ENCODE peak calls at places on chromosomes 13 and 19, in four cellular contexts. Q is astrocyte of the cerebellum; X is activated CD4-positive, alpha-beta T cell treated with anti-CD3 and anti-CD28 coated beads, Interleukin-2, amount 50 U/mL, for 4 hours; P is A549. V is an unnamed sample.
A peak's percentile ranks its signal among the peaks of the same experiment; 100 is the strongest.

GRCh38 chr19:57803594-57804325 is 11.0 kb downstream of the ZNF552 start:
- DNase-seq in Q (peak; percentile 97), X (no peak), P (no peak), V (peak; percentile 64)

GRCh38 chr19:18733196-18733647 is 49.7 kb downstream of the CRTC1 start:
- DNase-seq in Q (peak; percentile 34), X (no peak), P (no peak), V (no peak)

GRCh38 chr19:53463263-53463662 is 4.3 kb upstream of the ZNF813 start:
- DNase-seq in Q (no peak), X (no peak), P (no peak), V (no peak)

GRCh38 chr13:98546402-98546801 is 30.5 kb downstream of the STK24 start:
- DNase-seq in Q (no peak), X (no peak), P (no peak), V (no peak)

GRCh38 chr19:47176627-47177090 is 46.0 kb downstream of the SAE1 start:
- DNase-seq in Q (peak; percentile 89), X (peak; percentile 26), P (no peak), V (no peak)

GRCh38 chr19:29962777-29963176 is 20.7 kb downstream of the URI1 start:
- DNase-seq in Q (no peak), X (no peak), P (no peak), V (no peak)

GRCh38 chr19:10667867-10668266 is 13.7 kb downstream of the ILF3 start:
- DNase-seq in Q (no peak), X (no peak), P (no peak), V (no peak)

GRCh38 chr13:91714726-91715334 is 316.4 kb downstream of the GPC5 start:
- DNase-seq in Q (no peak), X (no peak), P (no peak), V (no peak)

GRCh38 chr13:27928353-27928804 is 8.6 kb downstream of the PDX1 start:
- DNase-seq in Q (no peak), X (no peak), P (no peak), V (no peak)

GRCh38 chr19:49807174-49807830 is 5.8 kb downstream of the FUZ start:
- DNase-seq in Q (no peak), X (no peak), P (no peak), V (no peak)

GRCh38 chr13:71801781-71802180 is 65.2 kb downstream of the DACH1 start:
- DNase-seq in Q (no peak), X (no peak), P (no peak), V (no peak)

GRCh38 chr13:90746230-90746629 is 601.3 kb upstream of the MIR17HG start:
- DNase-seq in Q (no peak), X (no peak), P (no peak), V (no peak)

GRCh38 chr19:19860756-19861390 is 4.8 kb upstream of the ZNF253 start:
- DNase-seq in Q (no peak), X (no peak), P (no peak), V (no peak)

GRCh38 chr13:101626925-101627555 is 174.6 kb downstream of the ITGBL1 start:
- DNase-seq in Q (no peak), X (no peak), P (no peak), V (no peak)

GRCh38 chr19:31285744-31286143 is 63.5 kb downstream of the TSHZ3 start:
- DNase-seq in Q (peak; percentile 16), X (no peak), P (no peak), V (no peak)

GRCh38 chr13:95120650-95121049 is 180.6 kb downstream of the ABCC4 start:
- DNase-seq in Q (no peak), X (no peak), P (no peak), V (no peak)

GRCh38 chr13:29595380-29596063 is at the start of gene SLC7A1:
- DNase-seq in Q (peak; percentile 53), X (peak; percentile 76), P (peak; percentile 73), V (peak; percentile 70)

GRCh38 chr13:71912524-71912923 is 45.5 kb upstream of the DACH1 start:
- DNase-seq in Q (peak; percentile 62), X (no peak), P (no peak), V (no peak)

GRCh38 chr19:29858000-29858596 is 46.3 kb downstream of the CCNE1 start:
- DNase-seq in Q (no peak), X (no peak), P (peak; percentile 63), V (peak; percentile 65)

GRCh38 chr19:54995561-54995960 is 29.4 kb downstream of the NLRP2 start:
- DNase-seq in Q (no peak), X (no peak), P (no peak), V (no peak)

GRCh38 chr13:50208826-50209335 is 193.6 kb downstream of the KCNRG start:
- DNase-seq in Q (peak; percentile 82), X (no peak), P (peak; percentile 54), V (no peak)

GRCh38 chr19:2578391-2578826 is 102.5 kb downstream of the GADD45B start:
- DNase-seq in Q (peak; percentile 44), X (no peak), P (peak; percentile 72), V (peak; percentile 68)

GRCh38 chr19:4624733-4625362 is 14.5 kb upstream of the TNFAIP8L1 start:
- DNase-seq in Q (no peak), X (no peak), P (peak; percentile 79), V (no peak)

GRCh38 chr19:3243851-3244700 is 19.6 kb downstream of the CELF5 start:
- DNase-seq in Q (peak; percentile 15), X (peak; percentile 32), P (peak; percentile 49), V (peak; percentile 39)

GRCh38 chr13:112983428-112984196 is 14.6 kb downstream of the MCF2L start:
- DNase-seq in Q (no peak), X (no peak), P (no peak), V (peak; percentile 33)

GRCh38 chr19:3049089-3049488 is 13.2 kb downstream of the TLE5 start:
- DNase-seq in Q (no peak), X (no peak), P (no peak), V (no peak)

GRCh38 chr13:36006347-36006746 is 124.8 kb downstream of the DCLK1 start:
- DNase-seq in Q (peak; percentile 42), X (no peak), P (no peak), V (peak; percentile 9)

GRCh38 chr19:45973564-45974338 is at the start of gene NOVA2:
- DNase-seq in Q (peak; percentile 12), X (no peak), P (peak; percentile 88), V (peak; percentile 39)

GRCh38 chr19:31572671-31573298 is 223.5 kb upstream of the TSHZ3 start:
- DNase-seq in Q (no peak), X (no peak), P (no peak), V (no peak)

GRCh38 chr13:35917252-35917941 is 213.8 kb downstream of the DCLK1 start:
- DNase-seq in Q (no peak), X (no peak), P (no peak), V (no peak)

GRCh38 chr13:98480915-98481510 is 95.9 kb downstream of the STK24 start:
- DNase-seq in Q (no peak), X (no peak), P (no peak), V (no peak)

GRCh38 chr13:65966991-65967451 is 1263.1 kb downstream of the PCDH9 start:
- DNase-seq in Q (peak; percentile 6), X (no peak), P (peak; percentile 66), V (peak; percentile 6)

GRCh38 chr19:9945319-9945966 is 9.1 kb upstream of the OLFM2 start:
- DNase-seq in Q (peak; percentile 100), X (no peak), P (peak; percentile 37), V (no peak)

GRCh38 chr13:43783820-43784219 is 3.0 kb downstream of the ENOX1 start:
- DNase-seq in Q (no peak), X (no peak), P (peak; percentile 27), V (peak; percentile 61)

GRCh38 chr19:3434630-3435553 is 45.4 kb downstream of the SMIM24 start:
- DNase-seq in Q (peak; percentile 85), X (peak; percentile 94), P (peak; percentile 95), V (peak; percentile 76)